ENCODE peak calls at places on chromosomes 3 and 15, in five cellular contexts. Z is choroid plexus epithelial cell, M is B cell, T is Peyer's patch, R is nephron progenitor cell. U is an unnamed sample.

GRCh38 chr3:15646924-15647511 is 45.5 kb downstream of the BTD start:
- DNase-seq in Z (peak), T (no peak), M (no peak), R (no peak), U (no peak)

GRCh38 chr3:52831500-52832301 is 1.2 kb upstream of the ITIH4 start:
- DNase-seq in M (no peak), R (no peak), T (peak), Z (peak), U (no peak)

GRCh38 chr3:150061288-150062018 is 90.8 kb upstream of the PFN2 start:
- DNase-seq in R (no peak), T (no peak), Z (no peak), M (no peak), U (no peak)

GRCh38 chr15:99051308-99051707 is 43.7 kb upstream of the PGPEP1L start:
- DNase-seq in M (no peak), Z (no peak), R (no peak), T (no peak), U (no peak)

GRCh38 chr15:89067751-89068150 is 20.5 kb upstream of the ABHD2 start:
- DNase-seq in R (no peak), M (no peak), Z (peak), T (no peak), U (no peak)

GRCh38 chr15:100714749-100715342 is 112.5 kb downstream of the ASB7 start:
- DNase-seq in T (no peak), R (no peak), M (no peak), Z (no peak), U (no peak)

GRCh38 chr15:100201376-100202280 is 140.1 kb downstream of the ADAMTS17 start:
- DNase-seq in R (peak), T (no peak), Z (no peak), M (no peak), U (no peak)

GRCh38 chr15:91975241-91975978 is 121.9 kb downstream of the SLCO3A1 start:
- DNase-seq in Z (no peak), R (no peak), M (no peak), T (no peak), U (no peak)

GRCh38 chr3:55091381-55092225 is 163.7 kb upstream of the LRTM1 start:
- DNase-seq in Z (no peak), M (no peak), R (no peak), T (no peak), U (no peak)

GRCh38 chr3:139343895-139344856 is at the start of gene MRPS22:
- DNase-seq in T (peak), M (peak), R (peak), Z (peak), U (peak)

GRCh38 chr15:68213991-68214837 is 9.1 kb upstream of the CALML4 start:
- DNase-seq in T (no peak), Z (no peak), R (no peak), M (no peak), U (no peak)

GRCh38 chr15:25784876-25785642 is 78.1 kb downstream of the ATP10A start:
- DNase-seq in T (no peak), R (no peak), M (no peak), Z (no peak), U (no peak)

GRCh38 chr3:105823149-105823866 is 45.5 kb downstream of the CBLB start:
- DNase-seq in M (no peak), T (no peak), Z (peak), R (no peak), U (no peak)

GRCh38 chr3:145243875-145244274 is 917.1 kb downstream of the PLOD2 start:
- DNase-seq in Z (peak), R (no peak), T (no peak), M (no peak), U (no peak)

GRCh38 chr3:150238043-150238802 is 169.9 kb upstream of the TSC22D2 start:
- DNase-seq in T (no peak), M (no peak), Z (no peak), R (no peak), U (no peak)

GRCh38 chr3:9414822-9415221 is 17.4 kb downstream of the SETD5 start:
- DNase-seq in T (no peak), Z (no peak), R (no peak), M (no peak), U (no peak)

GRCh38 chr3:115961390-115961789 is 338.1 kb downstream of the GAP43 start:
- DNase-seq in T (no peak), Z (no peak), M (no peak), R (no peak), U (no peak)

GRCh38 chr15:60390931-60391501 is 6.8 kb downstream of the ANXA2 start:
- DNase-seq in Z (peak), T (no peak), R (no peak), M (no peak), U (no peak)

GRCh38 chr3:108293858-108294257 is 2.5 kb upstream of the HHLA2 start:
- DNase-seq in T (no peak), M (no peak), R (no peak), Z (no peak), U (no peak)

GRCh38 chr3:121768452-121768851 is 18.9 kb upstream of the GOLGB1 start:
- DNase-seq in R (no peak), T (no peak), M (no peak), Z (no peak), U (no peak)

GRCh38 chr15:68924866-68925599 is 5.3 kb upstream of the SPESP1 start:
- DNase-seq in R (peak), M (peak), T (peak), Z (peak), U (peak)

GRCh38 chr3:127615631-127616305 is 13.2 kb upstream of the PODXL2 start:
- DNase-seq in M (no peak), R (no peak), Z (peak), T (no peak), U (no peak)

GRCh38 chr3:69784854-69785523 is 45.7 kb downstream of the MITF start:
- DNase-seq in T (no peak), R (peak), Z (peak), M (no peak), U (no peak)

GRCh38 chr3:158520433-158520832 is 50.6 kb upstream of the MLF1 start:
- DNase-seq in R (no peak), Z (no peak), T (no peak), M (no peak), U (no peak)

GRCh38 chr3:72171461-72171860 is 386.5 kb upstream of the PROK2 start:
- DNase-seq in Z (no peak), M (no peak), T (no peak), R (no peak), U (no peak)

GRCh38 chr3:194130807-194131589 is 5.0 kb upstream of the HES1 start:
- DNase-seq in Z (no peak), M (peak), T (peak), R (peak), U (no peak)

GRCh38 chr3:57646723-57647122 is 46.2 kb downstream of the DENND6A start:
- DNase-seq in M (no peak), R (no peak), Z (peak), T (no peak), U (no peak)

GRCh38 chr15:90035095-90035834 is 34.1 kb downstream of the ZNF710 start:
- DNase-seq in T (no peak), R (no peak), M (no peak), Z (peak), U (no peak)

GRCh38 chr3:10443272-10443671 is 62.1 kb downstream of the ATP2B2 start:
- DNase-seq in R (no peak), Z (no peak), T (no peak), M (no peak), U (no peak)

GRCh38 chr3:31503456-31503855 is 29.3 kb upstream of the STT3B start:
- DNase-seq in R (no peak), T (no peak), M (no peak), Z (no peak), U (no peak)

GRCh38 chr3:31179768-31180167 is 285.3 kb upstream of the GADL1 start:
- DNase-seq in R (no peak), M (no peak), T (no peak), Z (no peak), U (no peak)

GRCh38 chr3:31922962-31923361 is 58.1 kb downstream of the OSBPL10 start:
- DNase-seq in M (no peak), Z (no peak), T (no peak), R (no peak), U (no peak)

GRCh38 chr3:88408935-88409334 is 259.2 kb downstream of the C3orf38 start:
- DNase-seq in M (no peak), Z (no peak), R (no peak), T (no peak), U (no peak)

GRCh38 chr15:38260077-38260476 is 7.4 kb downstream of the SPRED1 start:
- DNase-seq in M (no peak), R (no peak), T (no peak), Z (peak), U (no peak)

GRCh38 chr3:74301058-74301457 is 313.4 kb downstream of the CNTN3 start:
- DNase-seq in T (no peak), Z (no peak), M (no peak), R (no peak), U (no peak)

GRCh38 chr3:55639143-55639542 is 152.0 kb upstream of the WNT5A start:
- DNase-seq in Z (no peak), R (no peak), M (no peak), T (no peak), U (no peak)

GRCh38 chr3:184361532-184361931 is at the start of the genes CLCN2 and POLR2H:
- DNase-seq in Z (peak), M (no peak), T (peak), R (peak), U (peak)

GRCh38 chr3:39401983-39402382 is 4.5 kb upstream of the RPSA start:
- DNase-seq in R (no peak), Z (peak), M (no peak), T (no peak), U (no peak)

GRCh38 chr15:85542488-85542887 is 162.1 kb downstream of the AKAP13 start:
- DNase-seq in Z (no peak), T (no peak), R (no peak), M (no peak), U (no peak)

GRCh38 chr15:85541744-85542143 is 161.3 kb downstream of the AKAP13 start:
- DNase-seq in T (no peak), Z (peak), R (no peak), M (no peak), U (no peak)

GRCh38 chr15:85542895-85543331 is 162.5 kb downstream of the AKAP13 start:
- DNase-seq in Z (no peak), M (no peak), T (no peak), R (no peak), U (no peak)

GRCh38 chr15:85545185-85545584 is 164.8 kb downstream of the AKAP13 start:
- DNase-seq in M (no peak), R (no peak), T (no peak), Z (peak), U (no peak)

GRCh38 chr15:85543741-85544155 is 163.3 kb downstream of the AKAP13 start:
- DNase-seq in R (no peak), Z (no peak), M (no peak), T (peak), U (peak)
- TF ChIP-seq CTCF in R (no peak), Z (peak), M (no peak), T (peak), U (no peak)

GRCh38 chr3:66253790-66254620 is 33.2 kb downstream of the SLC25A26 start:
- DNase-seq in T (no peak), Z (peak), M (no peak), R (no peak), U (no peak)
- TF ChIP-seq CTCF in T (peak), Z (peak), M (peak), R (peak), U (peak)

DNA sequence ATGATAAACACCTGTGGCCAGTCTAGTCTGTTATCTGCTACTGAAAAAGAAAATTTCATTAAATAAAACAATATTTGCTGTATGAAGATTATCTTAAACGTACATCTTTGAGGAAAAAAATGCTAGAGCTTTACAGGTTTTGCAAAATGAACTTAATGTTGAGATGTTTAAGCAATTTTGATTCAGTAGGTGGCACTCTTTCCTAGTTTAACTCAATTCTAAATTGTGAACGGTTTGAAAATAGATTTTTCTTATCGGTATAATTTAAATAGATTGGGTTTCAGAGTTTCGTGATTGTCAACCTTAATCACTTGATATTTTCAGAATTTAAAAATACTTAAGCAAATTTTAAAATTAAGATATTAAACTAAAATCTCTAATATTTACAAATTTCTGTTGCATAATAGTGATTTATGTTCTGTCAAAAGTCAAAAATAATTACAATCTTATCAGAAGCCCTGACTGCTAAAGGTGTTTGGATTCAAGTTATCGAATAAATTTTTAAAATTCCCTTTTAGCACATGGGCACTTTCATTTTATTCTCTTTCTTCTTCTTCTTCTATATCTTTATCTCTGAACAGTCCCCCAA is 7.0 kb upstream of the RNF111 start:
- DNase-seq in Z (peak), T (no peak), R (no peak), M (no peak), U (no peak)
- TF ChIP-seq CTCF in Z (peak), T (peak), R (peak), M (peak), U (no peak)

DNA sequence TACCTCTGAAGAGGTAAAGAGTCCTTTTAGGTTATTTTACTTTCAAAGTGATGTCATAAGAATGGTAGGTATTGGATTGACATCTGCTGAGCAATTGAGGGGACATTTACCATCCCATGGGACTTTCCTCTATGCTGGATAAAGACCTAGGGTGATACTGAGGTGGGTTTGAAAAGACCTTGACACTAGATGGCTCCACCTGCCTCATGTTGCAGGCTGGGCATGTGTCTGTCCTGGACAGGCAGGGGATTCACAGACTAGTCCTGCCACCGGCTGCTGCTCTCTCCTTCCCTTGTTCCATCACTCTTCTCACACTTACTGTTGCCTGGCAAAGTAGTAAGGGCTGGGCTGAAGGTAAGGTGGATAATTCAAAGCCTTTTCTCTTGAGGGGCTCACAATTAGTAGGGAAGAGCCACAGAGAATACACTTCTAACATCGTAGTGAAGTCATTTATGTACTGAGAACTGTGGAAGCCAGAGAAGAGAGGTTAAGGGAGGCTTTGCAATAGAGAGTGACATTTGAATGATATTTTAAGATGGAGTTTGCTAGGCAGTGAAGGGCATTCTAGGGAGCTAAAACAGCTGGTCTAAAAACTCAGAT is 27.7 kb downstream of the TRAK1 start:
- DNase-seq in Z (peak), M (no peak), T (no peak), R (peak), U (peak)
- TF ChIP-seq CTCF in Z (peak), M (no peak), T (peak), R (peak), U (no peak)

GRCh38 chr3:86702381-86702958 is 288.5 kb downstream of the VGLL3 start:
- DNase-seq in M (no peak), R (no peak), T (no peak), Z (peak), U (no peak)
- TF ChIP-seq CTCF in M (peak), R (peak), T (peak), Z (peak), U (peak)

GRCh38 chr15:35282965-35283496 is 197.9 kb upstream of the NANOGP8 start:
- DNase-seq in T (no peak), Z (no peak), R (no peak), M (no peak), U (no peak)

GRCh38 chr15:35279811-35280210 is 194.7 kb upstream of the NANOGP8 start:
- DNase-seq in M (no peak), T (no peak), Z (no peak), R (no peak), U (no peak)

GRCh38 chr15:35286721-35287120 is 201.6 kb upstream of the NANOGP8 start:
- DNase-seq in T (no peak), R (no peak), Z (no peak), M (no peak), U (no peak)

DNA sequence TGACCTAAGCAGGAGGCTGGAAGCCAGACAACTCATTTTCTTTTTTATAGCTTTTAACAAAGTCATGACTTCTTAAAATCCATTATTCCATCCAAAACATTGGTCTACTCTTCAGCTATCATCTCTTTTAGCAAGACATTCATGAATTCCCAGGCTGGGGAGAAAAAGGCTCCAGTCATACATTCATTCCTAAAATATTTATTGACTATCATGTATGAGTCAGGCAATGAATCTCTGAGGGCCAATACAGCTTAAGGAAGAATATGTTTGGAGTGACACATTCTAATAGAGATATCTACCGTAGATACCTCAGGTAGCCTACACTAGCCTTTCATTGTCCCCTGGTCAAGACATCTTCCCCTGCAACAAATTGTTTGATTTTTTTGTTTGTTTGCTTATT is 196.4 kb upstream of the NANOGP8 start:
- DNase-seq in M (no peak), T (no peak), R (no peak), Z (peak), U (no peak)
- TF ChIP-seq CTCF in M (no peak), T (no peak), R (no peak), Z (no peak), U (no peak)